ENCODE peak calls at places on chromosomes 16 and 17, in five cellular contexts. U, S, C, G and V are unnamed samples.

GRCh38 chr17:49530118-49530517 is 35.0 kb downstream of the NGFR start:
- DNase-seq in G (no peak), U (peak), S (no peak), C (no peak), V (no peak)

GRCh38 chr17:35947156-35947585 is 3.7 kb upstream of the LYZL6 start:
- DNase-seq in U (no peak), G (peak), S (peak), C (peak), V (no peak)

GRCh38 chr16:16096161-16096857 is 127.0 kb downstream of the ABCC6 start:
- DNase-seq in S (no peak), U (no peak), G (no peak), C (no peak), V (no peak)

GRCh38 chr16:67647111-67647651 is 2.2 kb downstream of the CARMIL2 start:
- DNase-seq in S (no peak), U (no peak), G (no peak), C (no peak), V (no peak)

GRCh38 chr17:4548721-4549531 is 6.3 kb downstream of the MYBBP1A start:
- DNase-seq in G (no peak), C (no peak), S (no peak), U (no peak), V (no peak)

GRCh38 chr16:69217433-69217832 is 30.5 kb downstream of the SNTB2 start:
- DNase-seq in C (no peak), U (no peak), S (no peak), G (no peak), V (no peak)

GRCh38 chr17:10743316-10744009 is 13.6 kb upstream of the TMEM220 start:
- DNase-seq in U (no peak), C (no peak), S (no peak), G (no peak), V (no peak)

GRCh38 chr17:83180996-83181481 is 101.6 kb downstream of the METRNL start:
- DNase-seq in S (peak), G (no peak), C (no peak), U (peak), V (no peak)

GRCh38 chr17:76994237-76994637 is 126.0 kb downstream of the MGAT5B start:
- DNase-seq in S (no peak), C (no peak), U (no peak), G (no peak), V (no peak)

GRCh38 chr17:51500454-51500853 is 240.1 kb downstream of the UTP18 start:
- DNase-seq in C (no peak), G (no peak), U (no peak), S (no peak), V (no peak)

GRCh38 chr17:42895185-42895555 is 5.4 kb upstream of the G6PC1 start:
- DNase-seq in C (no peak), G (no peak), S (no peak), U (no peak), V (no peak)

GRCh38 chr16:67454104-67454503 is 23.2 kb downstream of the HSD11B2 start:
- DNase-seq in C (no peak), U (no peak), S (no peak), G (no peak), V (no peak)

GRCh38 chr17:47634870-47635269 is 14.8 kb upstream of the KPNB1 start:
- DNase-seq in U (no peak), C (no peak), G (no peak), S (no peak), V (no peak)

GRCh38 chr16:10964039-10964890 is 19.9 kb downstream of the CLEC16A start:
- DNase-seq in G (peak), C (peak), S (peak), U (peak), V (no peak)

GRCh38 chr17:29931253-29931932 is 1.4 kb upstream of the SSH2 start:
- DNase-seq in U (no peak), S (peak), C (peak), G (peak), V (peak)

GRCh38 chr17:2173005-2173404 is 118.1 kb downstream of the HIC1 start:
- DNase-seq in U (no peak), C (no peak), G (no peak), S (no peak), V (no peak)

GRCh38 chr17:60604686-60605334 is 4.8 kb downstream of the PPM1D start:
- DNase-seq in S (no peak), C (no peak), U (no peak), G (no peak), V (no peak)